ENCODE peak calls at places on chromosomes 5 and 9, in six cellular contexts. One of them, this sample, is unnamed.

GRCh38 chr9:130498298-130498917 is 53.6 kb downstream of the ASS1 start:
- DNase-seq in HCT116: no peak
- DNase-seq in MCF 10A: peak; percentile 36
- DNase-seq in T follicular helper cell: no peak
- DNase-seq in H9: no peak
- DNase-seq in sciatic nerve: no peak
- DNase-seq in this sample: no peak

GRCh38 chr5:81363093-81363886 is 30.6 kb downstream of the ACOT12 start:
- DNase-seq in HCT116: no peak
- DNase-seq in MCF 10A: no peak
- DNase-seq in T follicular helper cell: no peak
- DNase-seq in H9: no peak
- DNase-seq in sciatic nerve: no peak
- DNase-seq in this sample: no peak

GRCh38 chr9:122406264-122406890 is 35.6 kb downstream of the PTGS1 start:
- DNase-seq in HCT116: no peak
- DNase-seq in MCF 10A: no peak
- DNase-seq in T follicular helper cell: no peak
- DNase-seq in H9: no peak
- DNase-seq in sciatic nerve: no peak
- DNase-seq in this sample: no peak

GRCh38 chr9:16154570-16155078 is 601.8 kb downstream of the CCDC171 start:
- DNase-seq in HCT116: no peak
- DNase-seq in MCF 10A: no peak
- DNase-seq in T follicular helper cell: no peak
- DNase-seq in H9: peak; percentile 85
- DNase-seq in sciatic nerve: no peak
- DNase-seq in this sample: no peak

GRCh38 chr9:103714992-103715391 is 379.1 kb upstream of the SMC2 start:
- DNase-seq in HCT116: no peak
- DNase-seq in MCF 10A: no peak
- DNase-seq in T follicular helper cell: no peak
- DNase-seq in H9: peak; percentile 69
- DNase-seq in sciatic nerve: no peak
- DNase-seq in this sample: no peak

GRCh38 chr5:15452030-15452429 is 48.0 kb upstream of the FBXL7 start:
- DNase-seq in HCT116: no peak
- DNase-seq in MCF 10A: no peak
- DNase-seq in T follicular helper cell: no peak
- DNase-seq in H9: no peak
- DNase-seq in sciatic nerve: no peak
- DNase-seq in this sample: no peak

GRCh38 chr9:119280740-119281485 is 88.3 kb downstream of the BRINP1 start:
- DNase-seq in HCT116: no peak
- DNase-seq in MCF 10A: no peak
- DNase-seq in T follicular helper cell: no peak
- DNase-seq in H9: no peak
- DNase-seq in sciatic nerve: no peak
- DNase-seq in this sample: no peak

GRCh38 chr5:138149530-138149929 is 10.3 kb upstream of the NME5 start:
- DNase-seq in HCT116: no peak
- DNase-seq in MCF 10A: peak; percentile 5
- DNase-seq in T follicular helper cell: no peak
- DNase-seq in H9: peak; percentile 37
- DNase-seq in sciatic nerve: no peak
- DNase-seq in this sample: no peak

GRCh38 chr5:52859619-52860018 is 71.9 kb downstream of the ITGA1 start:
- DNase-seq in HCT116: no peak
- DNase-seq in MCF 10A: peak; percentile 37
- DNase-seq in T follicular helper cell: no peak
- DNase-seq in H9: no peak
- DNase-seq in sciatic nerve: no peak
- DNase-seq in this sample: no peak

GRCh38 chr9:135752281-135753204 is 50.6 kb downstream of the KCNT1 start:
- DNase-seq in HCT116: no peak
- DNase-seq in MCF 10A: no peak
- DNase-seq in T follicular helper cell: no peak
- DNase-seq in H9: no peak
- DNase-seq in sciatic nerve: no peak
- DNase-seq in this sample: no peak

GRCh38 chr5:168097852-168098251 is 193.6 kb upstream of the WWC1 start:
- DNase-seq in HCT116: no peak
- DNase-seq in MCF 10A: no peak
- DNase-seq in T follicular helper cell: no peak
- DNase-seq in H9: no peak
- DNase-seq in sciatic nerve: no peak
- DNase-seq in this sample: no peak

GRCh38 chr5:179504600-179505396 is 45.6 kb upstream of the RUFY1 start:
- DNase-seq in HCT116: no peak
- DNase-seq in MCF 10A: no peak
- DNase-seq in T follicular helper cell: no peak
- DNase-seq in H9: no peak
- DNase-seq in sciatic nerve: no peak
- DNase-seq in this sample: no peak

GRCh38 chr9:132125944-132126720 is 35.7 kb upstream of the NTNG2 start:
- DNase-seq in HCT116: no peak
- DNase-seq in MCF 10A: no peak
- DNase-seq in T follicular helper cell: no peak
- DNase-seq in H9: no peak
- DNase-seq in sciatic nerve: no peak
- DNase-seq in this sample: no peak